ENCODE peak calls at places on chromosome 11, in seven cellular contexts. M is pancreas; J is heart left ventricle; R is GM23338; P is right lobe of liver; G is naive thymus-derived CD4-positive, alpha-beta T cell; H is mesendoderm. S is an unnamed sample.

GRCh38 chr11:27783701-27784355 is 83.6 kb upstream of the BDNF start:
- DNase-seq in M (no peak), R (no peak), G (no peak), P (no peak), H (no peak), J (no peak), S (no peak)

GRCh38 chr11:125968363-125968762 is 22.5 kb downstream of the VSIG10L2 start:
- DNase-seq in H (no peak), M (no peak), R (no peak), G (no peak), P (no peak), J (no peak), S (no peak)

GRCh38 chr11:134024420-134025085 is 44.3 kb upstream of the JAM3 start:
- DNase-seq in M (no peak), J (no peak), R (no peak), H (no peak), G (no peak), P (no peak), S (no peak)

GRCh38 chr11:74310857-74311256 is 583 bp downstream of the P4HA3 start:
- DNase-seq in H (no peak), J (no peak), G (no peak), R (no peak), P (no peak), M (no peak), S (no peak)

GRCh38 chr11:1075341-1075911 is 752 bp downstream of the MUC2 start:
- DNase-seq in M (no peak), J (peak; percentile 13), G (no peak), R (no peak), H (no peak), P (no peak), S (no peak)

GRCh38 chr11:93756748-93757147 is 15.3 kb downstream of the C11orf54 start:
- DNase-seq in G (no peak), H (no peak), P (no peak), M (no peak), J (no peak), R (no peak), S (no peak)

GRCh38 chr11:13216019-13217006 is 61.3 kb upstream of the BMAL1 start:
- DNase-seq in H (peak; percentile 95), J (no peak), M (no peak), R (peak; percentile 35), G (no peak), P (no peak), S (no peak)

GRCh38 chr11:475941-476340 is 25.9 kb downstream of the PTDSS2 start:
- DNase-seq in M (no peak), G (no peak), P (no peak), R (no peak), H (no peak), J (no peak), S (no peak)

GRCh38 chr11:57798905-57799559 is 37.4 kb downstream of the CTNND1 start:
- DNase-seq in R (no peak), P (peak; percentile 59), J (peak; percentile 58), H (peak; percentile 46), M (peak; percentile 82), G (no peak), S (peak; percentile 76)

GRCh38 chr11:116861539-116861938 is 24.1 kb upstream of the APOA1 start:
- DNase-seq in G (no peak), R (no peak), H (no peak), M (no peak), P (no peak), J (no peak), S (no peak)

GRCh38 chr11:78432058-78432515 is 14.5 kb upstream of the GAB2 start:
- DNase-seq in G (no peak), P (no peak), M (no peak), H (peak; percentile 35), R (peak; percentile 60), J (no peak), S (no peak)

GRCh38 chr11:536841-537621 is at the start of gene LRRC56:
- DNase-seq in M (peak; percentile 92), P (peak; percentile 84), R (peak; percentile 93), J (peak; percentile 74), H (peak; percentile 92), G (peak; percentile 77), S (peak; percentile 91)

GRCh38 chr11:88656960-88657738 is 319.6 kb upstream of the CTSC start:
- DNase-seq in M (no peak), R (no peak), J (no peak), H (no peak), P (no peak), G (no peak), S (no peak)

GRCh38 chr11:66142370-66143263 is 72.5 kb downstream of the PACS1 start:
- DNase-seq in G (no peak), R (no peak), J (no peak), H (peak; percentile 67), M (no peak), P (no peak), S (no peak)

GRCh38 chr11:94058630-94059029 is 37.5 kb downstream of the HEPHL1 start:
- DNase-seq in H (no peak), J (no peak), G (no peak), M (no peak), P (no peak), R (no peak), S (no peak)

GRCh38 chr11:6611092-6612007 is 666 bp downstream of the TAF10 start:
- DNase-seq in H (peak; percentile 43), J (no peak), M (peak; percentile 59), G (no peak), R (peak; percentile 38), P (peak; percentile 61), S (peak; percentile 46)

DNA sequence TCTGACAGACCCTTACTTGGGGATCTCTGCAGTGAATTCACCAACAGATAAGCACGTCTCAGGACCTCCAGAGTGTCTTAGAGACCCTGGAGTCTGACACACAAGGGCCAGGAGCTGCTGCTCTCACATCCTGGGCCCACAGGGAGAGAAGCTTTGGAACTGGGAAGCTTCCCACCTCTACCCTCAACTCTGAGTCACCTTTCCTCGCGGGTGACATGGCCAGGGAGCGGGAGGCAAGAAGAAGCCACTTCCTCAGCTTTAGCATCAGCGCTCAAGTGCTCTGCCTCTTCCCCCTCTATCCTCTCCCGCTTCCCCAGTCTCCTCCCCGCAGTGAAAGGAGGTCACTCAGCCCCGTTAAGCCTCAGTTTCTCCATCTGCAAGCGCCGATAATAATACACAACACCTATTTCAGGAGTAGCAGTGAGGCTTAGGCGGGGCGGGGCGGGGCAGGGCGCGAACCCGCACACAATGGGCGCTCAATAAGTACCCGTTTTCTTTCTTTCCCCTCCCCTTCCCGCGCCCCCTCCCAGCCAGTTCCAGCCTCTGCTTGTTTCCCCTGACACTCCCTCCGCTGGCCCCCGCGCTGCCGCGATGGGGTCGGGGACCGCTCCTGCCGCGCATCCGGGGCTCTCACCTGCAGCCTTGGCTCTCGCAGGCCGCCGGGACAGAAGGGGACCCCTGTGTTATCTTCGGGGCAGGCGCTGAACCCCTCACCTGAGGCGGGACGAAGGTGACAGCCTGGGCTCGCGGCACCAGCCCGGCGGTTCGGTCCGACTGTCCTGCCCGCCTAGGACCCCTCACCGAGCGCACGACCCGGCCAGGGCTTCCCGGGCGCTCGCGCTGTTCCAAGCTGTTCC is 937 bp downstream of the GDPD5 start:
- DNase-seq in M (peak; percentile 39), R (peak; percentile 46), H (peak; percentile 47), G (peak; percentile 26), J (no peak), P (peak; percentile 29), S (no peak)
- H3K4me1 ChIP-seq in M (peaks cover 15% of the 10 kb centered on the region), R (peaks cover 5% of the 10 kb centered on the region), H (no peaks in the 10 kb centered on the region), G (peaks cover 16% of the 10 kb centered on the region), J (peaks cover 17% of the 10 kb centered on the region), P (no peaks in the 10 kb centered on the region), S (peaks cover 6% of the 10 kb centered on the region)

DNA sequence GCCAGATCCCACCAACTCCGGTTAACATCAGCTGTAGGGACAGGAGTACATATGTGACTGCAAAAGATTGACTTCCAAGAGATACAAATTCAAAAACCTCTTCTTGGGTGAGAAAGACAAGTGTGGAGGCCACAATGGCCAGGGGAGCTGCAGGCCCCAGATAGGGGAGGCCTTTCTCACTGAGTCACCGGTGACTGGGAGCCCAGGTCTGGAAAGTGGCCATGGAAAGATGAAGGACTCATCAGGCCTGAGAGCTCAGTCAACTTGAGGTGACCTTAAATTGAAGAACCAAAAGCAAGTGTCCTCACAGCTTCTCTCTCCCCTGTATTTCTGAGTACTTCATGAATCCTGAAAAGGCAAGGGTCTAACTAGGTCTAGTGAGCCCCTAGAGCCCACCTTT is 90.4 kb upstream of the CLPB start:
- DNase-seq in G (no peak), R (no peak), H (no peak), P (no peak), M (no peak), J (no peak), S (no peak)
- H3K27ac ChIP-seq in G (no peak overlapping the region), R (no peak overlapping the region), H (no peak overlapping the region), P (no peak overlapping the region), M (no peak overlapping the region), J (no peak overlapping the region), S (no peak overlapping the region)

DNA sequence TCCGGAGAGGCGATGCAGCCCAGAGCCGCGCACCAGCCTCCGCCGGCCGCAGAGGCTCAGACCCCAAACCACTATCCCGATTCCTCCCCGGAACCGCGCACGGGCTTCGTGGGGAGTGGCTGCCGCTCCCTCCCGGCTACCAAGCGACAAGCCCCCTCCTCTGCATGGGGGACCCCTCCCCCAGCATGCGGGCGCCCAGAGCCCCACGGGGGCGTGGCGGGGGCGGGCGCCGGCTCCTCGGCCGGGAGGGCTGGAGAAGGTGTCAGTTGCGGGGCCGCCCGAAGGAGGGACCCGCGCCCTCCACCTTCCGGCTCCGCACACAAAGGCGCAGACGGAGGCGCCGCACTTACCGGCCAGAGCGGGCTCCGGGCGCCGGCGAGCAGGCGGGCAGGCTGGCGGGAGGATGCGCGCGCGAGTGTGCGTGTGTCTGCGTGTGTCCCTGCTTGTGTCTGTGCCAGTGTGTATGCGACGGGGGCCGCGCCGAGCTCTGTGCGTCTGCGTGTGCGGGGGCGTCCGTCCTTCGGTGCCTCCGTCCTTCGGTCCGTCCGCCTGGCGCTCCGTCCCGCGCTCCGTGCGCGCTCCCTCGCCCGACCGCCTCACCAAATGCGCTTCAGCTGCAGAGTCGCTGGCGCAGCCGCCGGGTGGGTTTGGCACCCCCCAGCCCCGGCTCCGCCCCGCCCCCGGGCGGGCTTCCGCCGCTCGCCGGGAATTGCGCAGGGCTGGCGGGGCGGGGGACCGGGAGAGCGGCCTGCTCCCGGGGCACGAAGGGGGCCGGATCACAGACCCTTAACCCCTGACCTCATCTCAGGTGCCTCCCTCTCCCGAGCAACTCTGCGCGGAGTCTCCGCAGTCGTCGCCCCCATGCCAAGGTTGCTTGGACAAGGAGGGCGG is at the start of gene PTPN5:
- DNase-seq in M (no peak), H (peak; percentile 28), G (no peak), P (no peak), R (peak; percentile 75), J (no peak), S (no peak)
- H3K27me3 ChIP-seq in M (no peaks in the 10 kb centered on the region), H (peaks cover 14% of the 10 kb centered on the region), G (no peaks in the 10 kb centered on the region), P (no peaks in the 10 kb centered on the region), R (peaks cover 51% of the 10 kb centered on the region), J (peaks cover 7% of the 10 kb centered on the region), S (peaks cover 11% of the 10 kb centered on the region)

GRCh38 chr11:117944554-117944953 is 15.4 kb upstream of the TMPRSS13 start:
- DNase-seq in P (no peak), M (no peak), G (no peak), R (no peak), H (no peak), J (no peak), S (no peak)

GRCh38 chr11:117945047-117945820 is 16.0 kb upstream of the TMPRSS13 start:
- DNase-seq in P (no peak), G (no peak), R (peak; percentile 58), J (no peak), M (no peak), H (peak; percentile 53), S (no peak)

GRCh38 chr11:117949062-117949461 is 19.9 kb upstream of the TMPRSS13 start:
- DNase-seq in J (no peak), M (no peak), R (no peak), G (no peak), H (no peak), P (no peak), S (no peak)

GRCh38 chr11:117946842-117947526 is 17.8 kb upstream of the TMPRSS13 start:
- DNase-seq in H (peak; percentile 94), R (peak; percentile 91), M (peak; percentile 92), P (peak; percentile 88), G (peak; percentile 76), J (peak; percentile 89), S (peak; percentile 89)

GRCh38 chr11:117946196-117946841 is 17.1 kb upstream of the TMPRSS13 start:
- DNase-seq in R (no peak), H (no peak), P (no peak), G (no peak), M (no peak), J (no peak), S (no peak)
- H3K4me1 ChIP-seq in R (no peaks in the 10 kb centered on the region), H (no peaks in the 10 kb centered on the region), P (no peaks in the 10 kb centered on the region), G (peaks cover 45% of the 10 kb centered on the region), M (no peaks in the 10 kb centered on the region), J (peaks cover 11% of the 10 kb centered on the region), S (peaks cover 12% of the 10 kb centered on the region)

S was measured in thyroid gland.